ENCODE peak calls at places on chromosomes 16 and 17, in four cellular contexts. J, Y, F and W are unnamed samples.

GRCh38 chr17:72743037-72743467 is 349.4 kb downstream of the SLC39A11 start:
- DNase-seq in J (no peak), Y (no peak), F (no peak), W (no peak)

GRCh38 chr17:80722656-80723055 is 178.0 kb downstream of the RPTOR start:
- DNase-seq in J (no peak), Y (no peak), F (no peak), W (no peak)

GRCh38 chr16:4330277-4330882 is 14.5 kb downstream of the GLIS2 start:
- DNase-seq in J (peak), Y (peak), F (peak), W (peak)

GRCh38 chr16:65446441-65446840 is 324.6 kb upstream of the CDH11 start:
- DNase-seq in J (no peak), Y (no peak), F (no peak), W (no peak)

GRCh38 chr16:14011006-14011405 is 60.1 kb upstream of the MRTFB start:
- DNase-seq in J (no peak), Y (no peak), F (no peak), W (no peak)

GRCh38 chr17:42653179-42654124 is 5.6 kb upstream of the TUBG2 start:
- DNase-seq in J (no peak), Y (peak), F (no peak), W (peak)

GRCh38 chr17:69367298-69367697 is 40.4 kb upstream of the ABCA5 start:
- DNase-seq in J (no peak), Y (no peak), F (no peak), W (no peak)

GRCh38 chr17:63039342-63039741 is 73.3 kb downstream of the TANC2 start:
- DNase-seq in J (no peak), Y (no peak), F (no peak), W (no peak)

GRCh38 chr16:60902114-60902513 is 1134.1 kb downstream of the CDH8 start:
- DNase-seq in J (no peak), Y (no peak), F (no peak), W (no peak)

GRCh38 chr16:30750876-30751465 is 2.7 kb downstream of the PHKG2 start:
- DNase-seq in J (no peak), Y (no peak), F (no peak), W (peak)

GRCh38 chr16:6926341-6926740 is 406.3 kb upstream of the RBFOX1 start:
- DNase-seq in J (no peak), Y (no peak), F (no peak), W (no peak)

GRCh38 chr17:59853168-59853918 is 39.4 kb downstream of the TUBD1 start:
- DNase-seq in J (peak), Y (no peak), F (no peak), W (peak)

GRCh38 chr17:7572588-7573323 is 6.7 kb upstream of the CD68 start:
- DNase-seq in J (peak), Y (peak), F (peak), W (peak)

GRCh38 chr17:17416400-17417360 is 60.1 kb upstream of the MED9 start:
- DNase-seq in J (peak), Y (peak), F (peak), W (peak)

GRCh38 chr17:32955155-32955554 is 27.2 kb downstream of the TMEM98 start:
- DNase-seq in J (no peak), Y (no peak), F (no peak), W (no peak)

GRCh38 chr17:35148144-35148543 is 527 bp downstream of the UNC45B start:
- DNase-seq in J (no peak), Y (no peak), F (no peak), W (no peak)

GRCh38 chr17:69050999-69051775 is 9.5 kb downstream of the ABCA9 start:
- DNase-seq in J (no peak), Y (no peak), F (no peak), W (no peak)

GRCh38 chr16:84774810-84775209 is 45.0 kb upstream of the CRISPLD2 start:
- DNase-seq in J (no peak), Y (no peak), F (no peak), W (peak)

GRCh38 chr17:67376509-67376891 is 581 bp upstream of the PITPNC1 start:
- DNase-seq in J (peak), Y (no peak), F (no peak), W (peak)

GRCh38 chr17:75108193-75108592 is 1.6 kb upstream of the ARMC7 start:
- DNase-seq in J (no peak), Y (no peak), F (no peak), W (no peak)

GRCh38 chr16:78505544-78506371 is 406.3 kb downstream of the WWOX start:
- DNase-seq in J (no peak), Y (peak), F (peak), W (peak)

GRCh38 chr17:76014100-76014924 is 12.8 kb downstream of the EVPL start:
- DNase-seq in J (peak), Y (peak), F (peak), W (peak)

GRCh38 chr17:10756604-10757003 is 26.8 kb upstream of the TMEM220 start:
- DNase-seq in J (no peak), Y (no peak), F (no peak), W (no peak)

GRCh38 chr17:16969931-16970906 is 1.7 kb downstream of the TNFRSF13B start:
- DNase-seq in J (no peak), Y (no peak), F (no peak), W (peak)

GRCh38 chr17:15882777-15883176 is 62.2 kb upstream of the ADORA2B start:
- DNase-seq in J (no peak), Y (no peak), F (no peak), W (no peak)

GRCh38 chr16:53502331-53503269 is at the start of gene AKTIP:
- DNase-seq in J (peak), Y (peak), F (peak), W (peak)

GRCh38 chr16:86630471-86630870 is 52.1 kb downstream of the FOXL1 start:
- DNase-seq in J (no peak), Y (peak), F (peak), W (no peak)

GRCh38 chr17:75131278-75132017 is at the start of gene NT5C:
- DNase-seq in J (peak), Y (peak), F (peak), W (peak)

GRCh38 chr16:86270696-86271095 is 239.6 kb upstream of the FOXF1 start:
- DNase-seq in J (no peak), Y (no peak), F (no peak), W (no peak)

GRCh38 chr17:37570527-37571093 is 38.6 kb downstream of the SYNRG start:
- DNase-seq in J (peak), Y (peak), F (peak), W (no peak)

GRCh38 chr16:71474864-71475263 is 12.8 kb upstream of the ZNF23 start:
- DNase-seq in J (no peak), Y (no peak), F (no peak), W (no peak)

GRCh38 chr17:57518587-57519118 is 226.4 kb downstream of the CCDC182 start:
- DNase-seq in J (no peak), Y (peak), F (no peak), W (no peak)

GRCh38 chr17:58344047-58344790 is 7.8 kb downstream of the SUPT4H1 start:
- DNase-seq in J (peak), Y (no peak), F (peak), W (no peak)

GRCh38 chr17:63189930-63190329 is 223.9 kb downstream of the TANC2 start:
- DNase-seq in J (no peak), Y (no peak), F (no peak), W (no peak)

GRCh38 chr17:58330997-58331814 is 2.6 kb upstream of the TSPOAP1 start:
- DNase-seq in J (peak), Y (peak), F (peak), W (no peak)

GRCh38 chr17:64771980-64772844 is 110.1 kb upstream of the SMURF2 start:
- DNase-seq in J (no peak), Y (no peak), F (no peak), W (no peak)

GRCh38 chr17:50659220-50659619 is 24.5 kb downstream of the ABCC3 start:
- DNase-seq in J (no peak), Y (no peak), F (no peak), W (peak)
- TF ChIP-seq CTCF in J (no peak), Y (no peak), F (no peak), W (no peak)

DNA sequence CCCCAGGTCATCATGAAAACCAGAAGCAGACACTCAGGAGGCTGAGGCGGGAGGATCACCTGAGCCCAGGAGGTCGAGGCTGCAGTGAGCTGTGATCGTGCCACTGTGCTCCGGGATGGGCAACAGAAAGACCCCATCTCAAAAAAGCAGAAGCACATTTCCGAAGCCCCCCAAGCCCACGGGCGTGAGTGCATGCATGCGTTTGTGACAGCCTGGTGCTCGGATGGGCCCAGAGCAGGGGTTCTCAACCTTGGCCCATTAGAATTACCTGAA is 19.1 kb downstream of the TMC6 start:
- DNase-seq in J (no peak), Y (peak), F (no peak), W (peak)
- H3K27ac ChIP-seq in J (no peak), Y (peak), F (no peak), W (no peak)

GRCh38 chr16:88060524-88061219 is 109.4 kb downstream of the BANP start:
- DNase-seq in J (no peak), Y (no peak), F (no peak), W (no peak)
- TF ChIP-seq CTCF in J (no peak), Y (no peak), F (no peak), W (no peak)

GRCh38 chr16:3036726-3037315 is at the start of gene BICDL2:
- DNase-seq in J (no peak), Y (no peak), F (peak), W (no peak)

GRCh38 chr16:3035972-3036725 is 595 bp downstream of the BICDL2 start:
- DNase-seq in J (no peak), Y (no peak), F (peak), W (no peak)

GRCh38 chr16:3038256-3038655 is 1.5 kb upstream of the BICDL2 start:
- DNase-seq in J (no peak), Y (no peak), F (peak), W (no peak)

GRCh38 chr16:3032624-3033023 is 4.1 kb downstream of the BICDL2 start:
- DNase-seq in J (no peak), Y (no peak), F (no peak), W (no peak)

GRCh38 chr16:3035289-3035971 is 1.3 kb downstream of the BICDL2 start:
- DNase-seq in J (no peak), Y (no peak), F (no peak), W (no peak)
- H3K27ac ChIP-seq in J (no peak), Y (no peak), F (no peak), W (no peak)

GRCh38 chr17:4675791-4676190 is 28.1 kb downstream of the PELP1 start:
- DNase-seq in J (no peak), Y (no peak), F (no peak), W (no peak)

GRCh38 chr17:4678448-4679026 is 25.4 kb downstream of the PELP1 start:
- DNase-seq in J (no peak), Y (no peak), F (no peak), W (no peak)

GRCh38 chr17:4673986-4674770 is 29.8 kb downstream of the PELP1 start:
- DNase-seq in J (no peak), Y (no peak), F (no peak), W (no peak)

GRCh38 chr17:4679652-4680051 is 24.3 kb downstream of the PELP1 start:
- DNase-seq in J (no peak), Y (no peak), F (no peak), W (no peak)

GRCh38 chr17:4676777-4677176 is 27.2 kb downstream of the PELP1 start:
- DNase-seq in J (no peak), Y (peak), F (no peak), W (no peak)
- TF ChIP-seq CTCF in J (no peak), Y (no peak), F (no peak), W (no peak)

DNA sequence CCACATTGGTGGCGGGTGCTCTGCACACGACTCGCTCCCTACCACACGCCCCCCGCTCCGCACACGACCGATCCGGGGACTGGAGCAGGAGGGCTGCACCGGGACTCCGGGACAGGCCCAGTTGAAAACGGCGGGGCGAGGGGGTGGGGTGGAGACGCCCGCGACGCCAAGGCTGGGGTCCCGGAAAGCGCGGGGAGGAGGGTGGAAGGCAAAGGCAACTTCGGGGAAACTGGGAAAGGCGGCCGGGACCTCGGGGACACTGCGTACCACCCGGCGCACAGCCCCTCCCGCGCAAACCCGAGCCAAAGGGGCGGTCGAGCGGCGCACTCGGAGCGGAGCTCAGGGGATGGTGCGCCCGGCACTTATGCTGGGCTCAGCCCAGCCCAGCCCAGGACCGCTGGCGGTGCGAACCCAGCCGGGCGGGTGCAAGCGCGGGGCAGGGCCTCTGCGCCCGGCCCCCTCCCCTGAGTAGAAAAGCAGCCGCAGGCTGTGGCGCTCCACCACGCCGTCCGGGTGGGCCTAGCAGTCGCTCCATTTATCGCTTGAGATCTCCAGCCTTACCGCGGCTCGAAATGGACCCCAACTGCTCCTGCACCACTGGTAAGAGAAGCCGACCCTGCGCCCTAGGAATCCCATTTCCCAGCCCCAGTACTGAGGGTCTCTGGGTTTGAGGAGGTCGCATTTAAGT is at the start of gene MT1M:
- DNase-seq in J (no peak), Y (peak), F (peak), W (peak)
- H3K27ac ChIP-seq in J (no peak), Y (peak), F (peak), W (peak)

DNA sequence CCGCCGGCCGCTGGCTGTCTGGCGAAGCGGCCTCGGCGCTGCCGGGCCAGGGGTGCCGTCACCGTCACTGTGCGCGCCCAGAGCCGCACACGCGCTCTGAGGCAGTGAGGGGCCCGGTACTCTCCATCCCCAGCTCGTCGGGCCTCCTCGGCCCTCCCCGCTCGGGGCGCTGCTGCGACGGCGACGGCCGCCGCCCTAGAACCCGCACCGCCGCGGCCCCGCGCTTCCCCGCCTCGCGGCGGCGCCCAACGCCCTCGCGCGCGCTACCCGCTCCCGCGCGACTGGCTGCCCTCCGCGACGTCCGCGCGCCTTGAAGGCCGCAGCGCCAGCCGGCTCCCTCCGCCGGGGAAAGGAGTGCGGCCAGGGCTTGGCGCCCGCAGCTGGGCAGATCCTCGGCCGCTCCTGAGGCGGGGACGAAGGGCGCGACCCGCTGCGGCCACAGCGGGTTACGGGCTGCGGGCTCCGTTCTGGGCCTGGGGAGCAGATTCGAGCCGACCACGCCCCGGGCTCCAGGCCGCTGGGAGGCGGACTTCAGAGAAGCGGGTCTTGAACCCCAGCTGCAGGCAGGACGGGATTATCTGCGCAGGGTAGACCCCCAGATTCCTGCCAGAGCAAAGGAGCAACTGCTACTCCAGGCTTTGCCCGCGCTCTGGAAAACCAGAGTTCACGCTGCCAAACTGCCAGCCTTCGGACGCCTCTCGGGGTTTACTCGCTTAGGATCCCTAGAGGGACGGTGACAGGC is at the start of gene ULK2:
- DNase-seq in J (peak), Y (peak), F (peak), W (peak)
- TF ChIP-seq CTCF in J (no peak), Y (no peak), F (no peak), W (no peak)

GRCh38 chr16:75965504-75966374 is 239.4 kb upstream of the CPHXL start:
- DNase-seq in J (no peak), Y (no peak), F (no peak), W (no peak)
- H3K27ac ChIP-seq in J (no peak), Y (no peak), F (no peak), W (no peak)

DNA sequence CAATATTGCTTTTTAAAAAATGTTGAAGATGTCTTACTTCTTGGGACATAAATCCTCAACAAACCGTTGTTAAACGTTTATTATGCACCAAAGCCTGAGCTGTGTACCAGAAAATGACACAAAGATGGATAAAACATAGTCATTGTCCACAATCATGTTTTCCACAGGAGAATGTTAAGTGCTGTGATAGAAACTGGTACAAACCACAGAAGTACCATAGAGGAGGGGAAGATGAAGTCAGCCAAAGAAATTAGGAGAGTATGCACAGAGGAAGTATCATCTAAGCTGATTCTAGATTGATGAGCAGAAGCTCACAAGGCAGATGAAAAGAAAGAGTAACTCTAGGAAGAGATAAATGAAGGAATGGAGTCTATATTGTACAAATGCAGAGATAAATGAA is 142.6 kb upstream of the HLF start:
- DNase-seq in J (no peak), Y (no peak), F (no peak), W (no peak)
- TF ChIP-seq CTCF in J (no peak), Y (no peak), F (no peak), W (no peak)

GRCh38 chr16:49854227-49855203 is 1.4 kb downstream of the ZNF423 start:
- DNase-seq in J (no peak), Y (peak), F (peak), W (peak)
- H3K27ac ChIP-seq in J (no peak), Y (peak), F (peak), W (peak)